ENCODE peak calls at places on chromosomes 4 and X, in four cellular contexts. J, H, Q and P are unnamed samples.

GRCh38 chr4:74374561-74375327 is 9.8 kb downstream of the EREG start:
- DNase-seq in Q (no peak), J (peak), H (peak), P (peak)

GRCh38 chr4:127783971-127784519 is 1.9 kb downstream of the HSPA4L start:
- DNase-seq in Q (no peak), H (no peak), J (no peak), P (no peak)

GRCh38 chr4:111689214-111689613 is 456.0 kb upstream of the FAM241A start:
- DNase-seq in Q (peak), J (peak), H (no peak), P (no peak)

GRCh38 chr4:28350485-28350884 is 1489.8 kb downstream of the STIM2 start:
- DNase-seq in J (peak), H (no peak), Q (no peak), P (no peak)

GRCh38 chr4:22170353-22170752 is 221.8 kb upstream of the KCNIP4 start:
- DNase-seq in Q (no peak), H (peak), J (peak), P (no peak)

GRCh38 chrX:112867570-112867969 is 26.9 kb upstream of the AMOT start:
- DNase-seq in Q (no peak), J (no peak), H (no peak), P (no peak)

GRCh38 chr4:95361696-95361965 is 187.1 kb downstream of the UNC5C start:
- DNase-seq in J (no peak), Q (no peak), H (no peak), P (no peak)

GRCh38 chr4:56613101-56613862 is 67.8 kb downstream of the HOPX start:
- DNase-seq in H (peak), Q (no peak), J (peak), P (no peak)

GRCh38 chr4:81914623-81915022 is 442.9 kb upstream of the RASGEF1B start:
- DNase-seq in Q (no peak), H (no peak), J (no peak), P (no peak)

GRCh38 chr4:95548738-95549245 is at the start of gene UNC5C:
- DNase-seq in J (peak), H (peak), Q (peak), P (no peak)

GRCh38 chrX:48278958-48279357 is 23.8 kb downstream of the SSX1 start:
- DNase-seq in J (peak), Q (peak), H (no peak), P (no peak)

GRCh38 chr4:87053802-87054767 is 119.3 kb downstream of the AFF1 start:
- DNase-seq in J (no peak), Q (no peak), H (no peak), P (no peak)
- H3K4me3 ChIP-seq in J (no peak), Q (no peak), H (no peak), P (no peak)

DNA sequence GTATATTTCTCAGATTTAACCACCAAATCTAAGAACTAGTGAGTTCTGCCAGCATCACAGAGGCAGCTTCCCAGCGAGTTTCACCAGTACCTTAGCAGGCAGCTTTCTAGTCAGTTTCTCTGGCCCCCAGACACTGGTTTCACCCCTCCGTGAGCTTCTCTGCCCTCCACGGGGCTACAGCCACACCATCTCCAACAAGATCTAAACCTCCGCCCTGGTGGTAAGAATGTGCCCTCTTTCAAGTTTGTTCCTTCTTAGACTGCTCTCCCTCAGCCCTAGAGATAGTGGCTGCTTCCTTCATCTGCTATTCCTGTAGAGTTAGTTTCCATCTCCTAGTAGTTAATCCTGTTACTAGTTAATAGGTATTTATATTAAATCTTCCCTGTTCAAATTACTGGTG is 60.5 kb upstream of the TAB3 start:
- DNase-seq in H (no peak), Q (no peak), J (no peak), P (no peak)
- TF ChIP-seq CTCF in H (peak), Q (no peak), J (no peak), P (no peak)

GRCh38 chr4:153582954-153583456 is 101.1 kb upstream of the TLR2 start:
- DNase-seq in H (no peak), Q (no peak), J (no peak), P (no peak)
- H3K4me3 ChIP-seq in H (no peak), Q (no peak), J (no peak), P (no peak)

DNA sequence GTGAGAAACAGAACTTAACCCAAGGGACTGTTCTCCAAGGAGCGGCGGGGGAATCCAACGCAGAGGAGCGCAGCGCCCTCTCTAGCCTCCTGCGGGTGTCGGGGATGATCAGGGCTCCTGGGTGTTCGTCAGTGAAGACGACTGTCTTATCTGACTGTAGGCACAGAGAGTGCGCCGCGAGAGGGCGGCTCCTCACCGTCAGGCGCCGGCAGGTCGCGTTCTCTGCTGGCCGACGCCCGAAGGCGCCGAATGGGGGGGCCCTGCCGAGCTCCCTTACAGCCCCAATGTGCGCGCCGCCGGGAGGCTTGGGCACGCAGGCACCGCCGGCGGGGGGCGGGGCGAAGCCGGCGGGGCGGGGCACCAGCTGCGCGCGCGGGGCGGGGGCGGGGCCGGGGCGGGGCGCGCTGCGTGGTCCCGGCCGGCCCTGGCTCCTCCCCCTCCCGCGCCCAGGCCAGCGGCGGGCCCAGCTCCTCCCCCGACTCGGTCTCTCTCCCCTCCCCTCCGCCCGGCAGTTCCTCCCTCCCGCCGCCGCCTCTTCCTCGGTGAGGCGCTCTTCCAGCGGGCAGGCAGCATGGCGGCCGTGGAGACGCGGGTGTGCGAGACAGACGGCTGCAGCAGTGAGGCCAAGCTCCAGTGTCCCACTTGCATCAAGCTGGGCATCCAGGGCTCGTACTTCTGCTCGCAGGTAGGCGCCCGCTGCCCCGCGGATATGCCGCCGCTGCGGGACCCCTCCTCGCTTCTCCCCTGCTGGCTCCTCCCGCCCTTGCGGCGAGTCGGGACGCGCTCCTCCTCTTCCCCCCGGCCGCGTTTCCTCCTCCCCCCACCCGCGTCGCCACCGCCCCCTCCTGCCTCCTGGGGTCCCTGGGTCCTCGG is at the start of gene METAP1:
- DNase-seq in H (peak), Q (peak), J (peak), P (peak)
- TF ChIP-seq CTCF in H (peak), Q (peak), J (peak), P (peak)

DNA sequence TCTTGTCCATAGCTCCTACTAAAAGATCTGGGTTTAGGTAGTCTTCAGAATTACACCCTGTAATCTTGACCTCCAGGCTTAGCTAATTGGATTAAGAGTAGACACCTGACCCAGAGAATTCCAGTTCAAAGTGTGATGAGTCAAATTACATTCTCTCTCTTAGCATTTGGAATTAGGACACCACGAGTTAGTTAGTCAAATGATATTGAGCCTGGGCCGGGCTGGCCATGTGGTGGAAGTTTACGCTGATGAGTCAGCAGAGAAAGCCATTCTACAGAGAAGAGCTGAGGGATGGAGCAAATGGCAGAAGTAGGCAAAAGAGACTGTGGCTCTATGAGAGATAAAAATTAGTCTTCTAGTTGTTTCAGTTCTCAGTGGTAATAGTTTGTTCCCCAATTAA is 31.1 kb downstream of the CEP44 start:
- DNase-seq in H (peak), J (peak), Q (no peak), P (no peak)
- H3K4me3 ChIP-seq in H (no peak), J (no peak), Q (no peak), P (no peak)